ENCODE peak calls at places on chromosomes 12 and 14, in eight cellular contexts. G is HCT116, S is A549, F is SK-N-SH, H is MM.1S, Z is GM12878, W is astrocyte, K is IMR-90. L is an unnamed sample.

GRCh38 chr14:85288041-85288440 is 241.9 kb upstream of the FLRT2 start:
- DNase-seq in Z (no peak), F (no peak), G (no peak), W (no peak), S (no peak), K (no peak), H (no peak), L (no peak)

GRCh38 chr14:99420711-99421110 is 59.9 kb downstream of the SETD3 start:
- DNase-seq in H (no peak), K (no peak), Z (no peak), W (peak), F (no peak), G (no peak), S (no peak), L (no peak)

GRCh38 chr14:51093371-51094281 is 1.3 kb downstream of the TRIM9 start:
- DNase-seq in H (no peak), W (no peak), Z (no peak), G (no peak), K (no peak), S (peak), F (peak), L (peak)

GRCh38 chr14:36069535-36069900 is 107.0 kb downstream of the PTCSC3 start:
- DNase-seq in G (peak), Z (no peak), S (peak), H (peak), W (peak), F (peak), K (peak), L (peak)

GRCh38 chr12:57549909-57550627 is at the start of gene KIF5A:
- DNase-seq in Z (no peak), K (no peak), W (no peak), G (no peak), F (peak), S (peak), H (peak), L (no peak)

GRCh38 chr14:68137704-68138619 is 318.4 kb downstream of the RAD51B start:
- DNase-seq in S (peak), G (peak), W (peak), H (no peak), K (peak), F (peak), Z (no peak), L (peak)

GRCh38 chr14:45651906-45652305 is 398.9 kb upstream of the MIS18BP1 start:
- DNase-seq in Z (no peak), F (no peak), W (peak), G (no peak), S (no peak), K (no peak), H (no peak), L (no peak)

GRCh38 chr14:102568115-102568614 is 24.3 kb upstream of the RCOR1 start:
- DNase-seq in W (no peak), F (no peak), H (peak), K (no peak), G (peak), Z (no peak), S (peak), L (peak)

GRCh38 chr12:60836651-60837050 is 1240.8 kb downstream of the SLC16A7 start:
- DNase-seq in Z (no peak), G (no peak), W (no peak), H (no peak), K (no peak), F (no peak), S (no peak), L (no peak)

GRCh38 chr12:116257826-116258225 is 19.7 kb downstream of the MED13L start:
- DNase-seq in G (no peak), F (no peak), K (no peak), W (no peak), H (no peak), Z (no peak), S (no peak), L (no peak)

GRCh38 chr14:65469903-65470302 is 57.4 kb downstream of the FUT8 start:
- DNase-seq in G (no peak), W (no peak), K (no peak), H (no peak), Z (no peak), S (no peak), F (no peak), L (no peak)

GRCh38 chr12:95881331-95881955 is 22.7 kb downstream of the SNRPF start:
- DNase-seq in S (no peak), K (peak), H (no peak), W (peak), G (no peak), Z (no peak), F (no peak), L (no peak)

GRCh38 chr14:35196571-35196970 is 74.2 kb downstream of the PRORP start:
- DNase-seq in W (no peak), H (no peak), G (no peak), Z (no peak), S (no peak), K (no peak), F (peak), L (peak)

GRCh38 chr14:99600232-99600888 is 3.6 kb downstream of the CCDC85C start:
- DNase-seq in H (no peak), S (no peak), G (no peak), Z (no peak), W (no peak), F (no peak), K (no peak), L (no peak)

GRCh38 chr14:103522649-103523582 is at the start of gene CKB:
- DNase-seq in F (peak), H (no peak), Z (no peak), S (peak), K (peak), G (no peak), W (no peak), L (no peak)

GRCh38 chr12:53862831-53863230 is 75.8 kb upstream of the HOXC13 start:
- DNase-seq in W (no peak), H (no peak), S (no peak), F (no peak), G (no peak), Z (no peak), K (peak), L (peak)

GRCh38 chr12:28563926-28564325 is 373.7 kb downstream of the CCDC91 start:
- DNase-seq in Z (no peak), H (no peak), W (peak), F (no peak), G (no peak), K (peak), S (no peak), L (no peak)

GRCh38 chr14:73241481-73242165 is 4.3 kb downstream of the PAPLN start:
- DNase-seq in G (no peak), F (peak), W (no peak), K (no peak), S (no peak), Z (no peak), H (no peak), L (no peak)

GRCh38 chr12:111598637-111599458 is at the start of gene ATXN2:
- DNase-seq in H (peak), W (no peak), G (no peak), S (peak), Z (no peak), F (peak), K (no peak), L (no peak)

GRCh38 chr14:67557118-67557517 is 24.0 kb downstream of the PLEKHH1 start:
- DNase-seq in F (no peak), G (no peak), H (peak), K (peak), S (no peak), W (peak), Z (no peak), L (peak)

GRCh38 chr14:64636208-64636979 is 67.8 kb upstream of the PLEKHG3 start:
- DNase-seq in Z (no peak), F (peak), S (peak), G (peak), K (peak), H (peak), W (no peak), L (peak)

GRCh38 chr12:6936642-6937480 is 6.8 kb upstream of the RNU7-1 start:
- DNase-seq in Z (no peak), G (no peak), W (no peak), H (no peak), K (no peak), F (peak), S (no peak), L (no peak)

GRCh38 chr14:101037021-101037817 is 133.7 kb upstream of the RTL1 start:
- DNase-seq in S (no peak), Z (no peak), G (no peak), K (no peak), W (no peak), H (no peak), F (no peak), L (no peak)

GRCh38 chr14:75648066-75648838 is 12.4 kb downstream of the ERG28 start:
- DNase-seq in F (no peak), H (no peak), Z (no peak), K (peak), G (peak), W (peak), S (peak), L (peak)

GRCh38 chr12:108313609-108314331 is 25.3 kb downstream of the CMKLR1 start:
- DNase-seq in W (no peak), K (no peak), Z (no peak), F (peak), H (no peak), S (no peak), G (no peak), L (no peak)

GRCh38 chr12:26523708-26524150 is 309.3 kb downstream of the ITPR2 start:
- DNase-seq in K (peak), W (peak), H (no peak), G (no peak), S (no peak), F (peak), Z (no peak), L (peak)

GRCh38 chr14:77040309-77040994 is 11.9 kb upstream of the IRF2BPL start:
- DNase-seq in W (peak), F (peak), G (peak), K (peak), Z (peak), S (peak), H (peak), L (peak)

GRCh38 chr14:52960627-52961026 is 9.8 kb upstream of the FERMT2 start:
- DNase-seq in F (no peak), W (no peak), S (no peak), G (no peak), Z (no peak), H (peak), K (no peak), L (no peak)

GRCh38 chr12:47941475-47942326 is 21.7 kb upstream of the TMEM106C start:
- DNase-seq in G (no peak), W (no peak), S (no peak), F (no peak), K (no peak), H (no peak), Z (no peak), L (no peak)

GRCh38 chr14:71245659-71246361 is 338.6 kb downstream of the PCNX1 start:
- DNase-seq in H (no peak), W (no peak), S (no peak), K (no peak), F (no peak), G (no peak), Z (no peak), L (no peak)

GRCh38 chr12:58171914-58172313 is 230.5 kb downstream of the ATP23 start:
- DNase-seq in H (no peak), S (no peak), W (peak), G (no peak), Z (no peak), F (no peak), K (peak), L (no peak)

GRCh38 chr14:53491256-53491905 is 338.3 kb upstream of the DDHD1 start:
- DNase-seq in S (no peak), G (no peak), K (peak), W (peak), H (no peak), F (no peak), Z (no peak), L (peak)

DNA sequence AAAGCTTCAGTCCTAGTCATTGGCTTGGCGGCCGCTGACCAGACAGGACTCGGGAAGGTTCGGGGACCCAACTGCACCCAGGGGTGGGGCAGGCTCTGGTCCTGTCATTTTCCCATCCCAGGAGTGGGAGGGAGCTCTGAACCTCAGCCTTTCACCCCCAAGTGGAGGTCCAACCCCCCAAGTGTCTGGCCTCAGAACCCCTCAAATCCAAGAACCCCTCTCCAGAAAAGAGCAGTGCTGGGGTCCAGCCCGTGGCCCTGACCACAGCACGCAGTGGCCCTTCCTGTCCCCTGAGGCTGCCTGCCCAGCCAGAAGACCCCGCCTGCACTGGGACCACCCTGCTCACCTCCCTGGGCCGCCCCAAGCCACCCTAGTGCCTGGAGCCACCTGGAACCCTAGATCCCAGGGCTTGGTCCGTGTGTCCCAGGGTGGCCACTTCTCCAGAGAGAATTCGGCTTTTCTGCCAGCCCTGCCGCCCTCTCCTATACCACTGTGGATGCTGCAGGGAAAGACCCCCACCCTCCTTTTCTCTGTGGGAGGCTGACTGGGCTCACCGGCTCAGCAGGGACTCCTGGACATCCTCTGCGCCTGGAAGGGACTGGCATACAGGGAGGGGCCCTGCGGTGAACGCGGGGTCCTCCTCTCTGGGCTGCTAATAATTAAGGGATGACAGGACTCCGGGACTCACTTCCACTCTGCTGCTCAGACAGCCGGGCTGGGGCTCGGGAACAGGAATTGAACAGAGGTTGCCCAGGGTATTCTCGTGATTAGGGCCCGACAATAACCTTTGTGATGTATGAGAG is 326.9 kb upstream of the SFSWAP start:
- DNase-seq in Z (no peak), F (peak), S (no peak), G (no peak), W (no peak), H (no peak), K (no peak), L (no peak)
- H3K4me2 ChIP-seq in Z (no peak), F (no peak), S (no peak), G (no peak), W (no peak), H (no peak), K (no peak), L (no peak)

GRCh38 chr14:92678766-92679165 is 69.7 kb downstream of the LGMN start:
- DNase-seq in G (no peak), F (no peak), H (no peak), W (no peak), K (no peak), S (no peak), Z (no peak), L (no peak)

GRCh38 chr14:92677955-92678354 is 70.5 kb downstream of the LGMN start:
- DNase-seq in Z (no peak), H (no peak), W (no peak), K (no peak), F (no peak), G (no peak), S (no peak), L (no peak)

GRCh38 chr14:92683041-92683440 is 65.4 kb downstream of the LGMN start:
- DNase-seq in H (no peak), G (no peak), F (no peak), Z (no peak), K (no peak), S (no peak), W (no peak), L (no peak)

GRCh38 chr14:92679246-92679645 is 69.2 kb downstream of the LGMN start:
- DNase-seq in W (no peak), F (no peak), G (no peak), Z (no peak), H (no peak), S (no peak), K (no peak), L (no peak)

GRCh38 chr14:92680781-92681650 is 67.4 kb downstream of the LGMN start:
- DNase-seq in S (peak), F (peak), G (peak), H (peak), Z (no peak), K (peak), W (peak), L (peak)
- H3K4me2 ChIP-seq in S (no peak), F (no peak), G (peak), H (peak), Z (no peak), K (no peak), W (no peak), L (no peak)

GRCh38 chr12:42854826-42855225 is 265.3 kb upstream of the PRICKLE1 start:
- DNase-seq in S (no peak), Z (no peak), F (no peak), K (no peak), H (no peak), W (no peak), G (no peak), L (no peak)
- H3K4me2 ChIP-seq in S (no peak), Z (no peak), F (no peak), K (no peak), H (no peak), W (no peak), G (no peak), L (no peak)

GRCh38 chr12:117695956-117696355 is 272.8 kb downstream of the KSR2 start:
- DNase-seq in S (no peak), G (no peak), W (no peak), H (no peak), F (no peak), K (no peak), Z (no peak), L (no peak)

GRCh38 chr12:117699575-117699974 is 269.2 kb downstream of the KSR2 start:
- DNase-seq in Z (no peak), S (no peak), W (peak), F (no peak), G (no peak), K (no peak), H (no peak), L (no peak)

DNA sequence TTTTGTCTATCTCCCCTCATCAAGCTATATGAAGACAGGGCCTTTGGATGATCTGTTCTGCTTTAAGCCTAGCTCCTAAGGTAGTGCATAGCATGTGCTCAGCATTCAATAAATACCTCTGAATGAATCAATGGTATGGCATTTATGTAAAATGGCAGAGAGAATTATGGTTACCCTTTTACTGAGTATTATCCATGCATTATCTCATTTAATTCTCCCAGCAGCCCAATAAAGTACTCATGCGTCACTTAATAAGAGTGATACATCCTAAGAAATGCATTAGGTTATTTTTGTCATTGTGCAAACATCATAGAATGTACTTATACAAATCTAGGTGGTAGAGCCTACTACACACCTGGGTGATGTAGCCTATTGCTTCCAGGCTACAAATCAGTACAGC is 269.7 kb downstream of the KSR2 start:
- DNase-seq in G (no peak), W (no peak), S (no peak), F (no peak), H (no peak), K (no peak), Z (no peak), L (no peak)
- H3K4me2 ChIP-seq in G (peak), W (no peak), S (no peak), F (no peak), H (no peak), K (no peak), Z (no peak), L (no peak)

GRCh38 chr12:66189476-66189823 is 436 bp downstream of the IRAK3 start:
- DNase-seq in K (no peak), Z (no peak), G (no peak), W (no peak), F (no peak), H (no peak), S (no peak), L (no peak)

GRCh38 chr12:66187016-66187415 is 2.0 kb upstream of the IRAK3 start:
- DNase-seq in Z (no peak), G (no peak), S (no peak), H (no peak), W (no peak), K (no peak), F (no peak), L (no peak)

GRCh38 chr12:66187822-66188221 is 1.2 kb upstream of the IRAK3 start:
- DNase-seq in G (no peak), Z (no peak), S (no peak), F (no peak), W (no peak), K (no peak), H (no peak), L (no peak)

GRCh38 chr12:66190519-66191406 is 1.7 kb downstream of the IRAK3 start:
- DNase-seq in Z (no peak), H (no peak), G (no peak), S (no peak), W (no peak), F (no peak), K (peak), L (peak)

DNA sequence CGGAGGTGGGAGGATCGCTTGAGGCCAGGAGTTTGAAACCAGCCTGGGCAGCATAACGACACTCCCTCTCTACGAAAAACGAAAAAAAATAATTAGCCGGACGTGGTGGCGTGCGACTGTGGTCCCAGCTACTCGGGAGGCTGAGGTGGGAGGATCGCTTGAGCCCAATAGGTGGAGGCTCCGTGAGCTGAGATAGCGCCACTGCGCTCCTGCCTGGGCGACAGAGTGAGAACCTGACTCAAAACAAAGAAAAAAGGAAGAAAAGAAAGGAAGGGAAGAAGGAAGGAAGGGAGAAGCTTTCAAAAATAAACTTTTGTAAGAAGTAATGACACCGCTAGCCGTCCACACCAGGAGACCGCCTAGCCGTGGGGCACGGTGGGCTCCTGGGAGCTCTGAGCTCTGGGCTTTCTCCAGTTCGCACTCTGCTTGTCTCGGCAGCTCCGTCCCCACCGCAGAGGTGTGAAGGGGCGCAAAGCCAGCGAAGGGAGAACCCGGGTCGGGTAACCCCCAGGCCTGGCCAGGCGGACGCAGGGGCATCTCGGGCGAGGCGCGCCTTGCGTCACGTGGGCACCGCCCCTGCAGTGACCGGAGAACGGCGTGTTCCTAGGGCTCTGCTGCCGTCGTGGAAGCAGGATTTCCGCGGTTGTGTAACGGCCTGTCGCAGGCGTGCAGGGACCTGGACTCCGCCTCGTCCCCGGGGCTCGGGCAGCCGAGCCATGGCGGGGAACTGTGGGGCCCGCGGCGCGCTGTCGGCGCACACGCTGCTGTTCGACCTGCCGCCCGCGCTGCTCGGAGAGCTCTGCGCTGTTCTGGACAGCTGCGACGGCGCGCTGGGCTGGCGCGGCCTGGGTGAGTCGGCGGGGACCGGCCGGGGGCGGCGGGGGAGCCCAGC is at the start of gene IRAK3:
- DNase-seq in W (peak), G (no peak), Z (no peak), S (no peak), F (peak), K (peak), H (no peak), L (peak)
- H3K4me2 ChIP-seq in W (peak), G (no peak), Z (peak), S (peak), F (peak), K (peak), H (no peak), L (peak)

DNA sequence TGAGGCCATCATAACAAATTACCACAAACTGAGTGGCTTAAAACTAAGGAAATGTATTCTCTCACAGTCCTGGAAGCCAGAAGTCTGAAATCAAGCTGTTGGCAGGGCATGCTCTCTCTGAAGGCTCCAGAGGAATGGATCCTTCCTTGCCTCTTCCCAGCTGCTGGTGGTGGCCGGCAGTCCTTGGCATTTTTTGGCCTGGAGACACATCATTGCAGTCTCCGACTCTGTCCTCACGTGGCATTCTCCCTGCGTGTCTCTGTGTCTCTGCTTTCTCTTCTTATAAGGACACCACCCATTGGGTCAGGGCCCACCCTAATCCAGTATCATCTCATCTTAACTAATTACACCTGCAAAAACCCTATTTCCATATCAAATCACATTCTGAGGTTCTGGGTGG is 206.1 kb downstream of the SLC41A2 start:
- DNase-seq in Z (no peak), S (no peak), F (no peak), W (no peak), K (no peak), G (no peak), H (no peak), L (no peak)
- H3K4me2 ChIP-seq in Z (peak), S (no peak), F (no peak), W (no peak), K (no peak), G (no peak), H (no peak), L (no peak)

L was measured in mammary epithelial cell.